ENCODE peak calls at places on chromosomes 5 and 9, in four cellular contexts. Z is nucleus accumbens; R is pancreas; D is activated effector memory CD4-positive, alpha-beta T cell treated with Interleukin-2 at 50 U/mL for 16 hours. V is an unnamed sample.

GRCh38 chr5:110356687-110357086 is 369.8 kb downstream of the TMEM232 start:
- DNase-seq in Z (no peak), R (no peak), D (no peak), V (no peak)

GRCh38 chr9:137834846-137835546 is 42.6 kb upstream of the CACNA1B start:
- DNase-seq in Z (no peak), R (no peak), D (no peak), V (no peak)

GRCh38 chr5:151164687-151165392 is 7.3 kb upstream of the ANXA6 start:
- DNase-seq in Z (peak), R (peak), D (peak), V (peak)

GRCh38 chr5:137752873-137753226 is 1.3 kb downstream of the HNRNPA0 start:
- DNase-seq in Z (peak), R (no peak), D (peak), V (peak)

GRCh38 chr5:9192286-9192685 is 353.6 kb downstream of the SEMA5A start:
- DNase-seq in Z (no peak), R (no peak), D (no peak), V (no peak)

GRCh38 chr5:143148461-143149170 is 254.9 kb downstream of the NR3C1 start:
- DNase-seq in Z (no peak), R (no peak), D (no peak), V (no peak)

GRCh38 chr9:80500300-80500699 is 928.5 kb downstream of the TLE4 start:
- DNase-seq in Z (no peak), R (no peak), D (no peak), V (no peak)

GRCh38 chr5:176596689-176597416 is 13.1 kb downstream of the GPRIN1 start:
- DNase-seq in Z (no peak), R (no peak), D (peak), V (peak)

GRCh38 chr5:80192507-80193241 is 63.2 kb downstream of the SERINC5 start:
- DNase-seq in Z (no peak), R (no peak), D (no peak), V (no peak)

GRCh38 chr9:37290881-37291485 is 131.5 kb upstream of the GRHPR start:
- DNase-seq in Z (no peak), R (no peak), D (no peak), V (no peak)

GRCh38 chr5:134248271-134248670 is 22.4 kb upstream of the PPP2CA start:
- DNase-seq in Z (no peak), R (no peak), D (no peak), V (no peak)

GRCh38 chr5:111572561-111572960 is 60.2 kb upstream of the STARD4 start:
- DNase-seq in Z (no peak), R (no peak), D (no peak), V (no peak)

GRCh38 chr5:173452506-173452905 is 124.3 kb upstream of the STC2 start:
- DNase-seq in Z (no peak), R (no peak), D (no peak), V (no peak)

GRCh38 chr9:33445941-33446506 is 1.4 kb downstream of the AQP3 start:
- DNase-seq in Z (no peak), R (no peak), D (peak), V (no peak)

GRCh38 chr9:137277329-137278041 is at the start of gene TOR4A:
- DNase-seq in Z (no peak), R (peak), D (no peak), V (peak)

GRCh38 chr5:122773615-122774014 is 1.3 kb upstream of the SNX2 start:
- DNase-seq in Z (no peak), R (no peak), D (no peak), V (no peak)

GRCh38 chr9:127140181-127140580 is 17.7 kb upstream of the ANGPTL2 start:
- DNase-seq in Z (no peak), R (no peak), D (no peak), V (no peak)

GRCh38 chr5:25028994-25029393 is 384.2 kb upstream of the CDH10 start:
- DNase-seq in Z (no peak), R (peak), D (no peak), V (no peak)

GRCh38 chr9:134272302-134273023 is 53.8 kb upstream of the RXRA start:
- DNase-seq in Z (no peak), R (no peak), D (no peak), V (no peak)

GRCh38 chr9:16640649-16641048 is 229.8 kb downstream of the BNC2 start:
- DNase-seq in Z (no peak), R (no peak), D (no peak), V (no peak)

GRCh38 chr5:150001660-150002493 is 1.3 kb downstream of the HMGXB3 start:
- DNase-seq in Z (peak), R (peak), D (peak), V (peak)

GRCh38 chr5:172658869-172659513 is 17.9 kb downstream of the NEURL1B start:
- DNase-seq in Z (no peak), R (peak), D (no peak), V (no peak)

GRCh38 chr5:92836861-92837755 is 743.9 kb downstream of the NR2F1-AS1 start:
- DNase-seq in Z (no peak), R (no peak), D (no peak), V (no peak)

GRCh38 chr9:69145148-69145547 is 28.9 kb upstream of the TJP2 start:
- DNase-seq in Z (no peak), R (no peak), D (no peak), V (no peak)

GRCh38 chr9:132520612-132521011 is 61.8 kb upstream of the BARHL1 start:
- DNase-seq in Z (no peak), R (no peak), D (no peak), V (no peak)

GRCh38 chr9:126386088-126386487 is 59.5 kb downstream of the MVB12B start:
- DNase-seq in Z (peak), R (no peak), D (no peak), V (no peak)

GRCh38 chr5:174736351-174736721 is 12.0 kb downstream of the MSX2 start:
- DNase-seq in Z (no peak), R (no peak), D (no peak), V (no peak)

GRCh38 chr5:16144416-16144815 is 35.2 kb downstream of the MARCHF11 start:
- DNase-seq in Z (no peak), R (no peak), D (no peak), V (no peak)

GRCh38 chr9:136096505-136097001 is 1.5 kb upstream of the NACC2 start:
- DNase-seq in Z (no peak), R (no peak), D (no peak), V (no peak)

GRCh38 chr5:41083306-41083705 is 12.2 kb upstream of the MROH2B start:
- DNase-seq in Z (no peak), R (no peak), D (no peak), V (no peak)

GRCh38 chr9:86202338-86202882 is 57.0 kb downstream of the C9orf153 start:
- DNase-seq in Z (peak), R (no peak), D (no peak), V (no peak)

GRCh38 chr5:1488882-1489680 is 34.7 kb downstream of the LPCAT1 start:
- DNase-seq in Z (no peak), R (no peak), D (no peak), V (peak)